ENCODE peak calls at places on chromosomes 5 and 9, in six cellular contexts. One of them, this sample, is unnamed.

GRCh38 chr5:1737790-1738405 is 61.7 kb downstream of the MRPL36 start:
- DNase-seq in Caki2: no peak
- DNase-seq in kidney tubule cell: peak
- DNase-seq in B cell: no peak
- DNase-seq in glomerular endothelial cell: no peak
- DNase-seq in fibroblast of mammary gland: peak
- DNase-seq in this sample: no peak

GRCh38 chr5:157280927-157281326 is 15.0 kb downstream of the CYFIP2 start:
- DNase-seq in Caki2: no peak
- DNase-seq in kidney tubule cell: peak
- DNase-seq in B cell: no peak
- DNase-seq in glomerular endothelial cell: no peak
- DNase-seq in fibroblast of mammary gland: peak
- DNase-seq in this sample: no peak

GRCh38 chr5:158376679-158377078 is 517.7 kb upstream of the CLINT1 start:
- DNase-seq in Caki2: no peak
- DNase-seq in kidney tubule cell: no peak
- DNase-seq in B cell: no peak
- DNase-seq in glomerular endothelial cell: no peak
- DNase-seq in fibroblast of mammary gland: no peak
- DNase-seq in this sample: no peak

GRCh38 chr9:136741885-136742568 is 713 bp downstream of the LCN10 start:
- DNase-seq in Caki2: no peak
- DNase-seq in kidney tubule cell: no peak
- DNase-seq in B cell: peak
- DNase-seq in glomerular endothelial cell: no peak
- DNase-seq in fibroblast of mammary gland: no peak
- DNase-seq in this sample: no peak

GRCh38 chr9:35114113-35114847 is 1.4 kb downstream of the ATOSB start:
- DNase-seq in Caki2: peak
- DNase-seq in kidney tubule cell: peak
- DNase-seq in B cell: peak
- DNase-seq in glomerular endothelial cell: no peak
- DNase-seq in fibroblast of mammary gland: peak
- DNase-seq in this sample: peak

GRCh38 chr9:137454506-137455360 is 4.4 kb downstream of the NSMF start:
- DNase-seq in Caki2: no peak
- DNase-seq in kidney tubule cell: peak
- DNase-seq in B cell: no peak
- DNase-seq in glomerular endothelial cell: no peak
- DNase-seq in fibroblast of mammary gland: peak
- DNase-seq in this sample: no peak

GRCh38 chr9:107425110-107426025 is 64.2 kb downstream of the KLF4 start:
- DNase-seq in Caki2: peak
- DNase-seq in kidney tubule cell: peak
- DNase-seq in B cell: no peak
- DNase-seq in glomerular endothelial cell: peak
- DNase-seq in fibroblast of mammary gland: peak
- DNase-seq in this sample: peak

GRCh38 chr5:67395790-67396418 is 199.3 kb upstream of the CD180 start:
- DNase-seq in Caki2: no peak
- DNase-seq in kidney tubule cell: no peak
- DNase-seq in B cell: no peak
- DNase-seq in glomerular endothelial cell: no peak
- DNase-seq in fibroblast of mammary gland: peak
- DNase-seq in this sample: no peak

GRCh38 chr5:32123058-32123805 is 50.9 kb downstream of the GOLPH3 start:
- DNase-seq in Caki2: no peak
- DNase-seq in kidney tubule cell: peak
- DNase-seq in B cell: no peak
- DNase-seq in glomerular endothelial cell: no peak
- DNase-seq in fibroblast of mammary gland: no peak
- DNase-seq in this sample: no peak

GRCh38 chr9:116933251-116933650 is 246.1 kb downstream of the TRIM32 start:
- DNase-seq in Caki2: no peak
- DNase-seq in kidney tubule cell: no peak
- DNase-seq in B cell: no peak
- DNase-seq in glomerular endothelial cell: no peak
- DNase-seq in fibroblast of mammary gland: no peak
- DNase-seq in this sample: no peak